ENCODE peak calls at places on chromosomes 16 and 17, in eight cellular contexts. J is RWPE1; W is CD4-positive, CD25-positive, alpha-beta regulatory T cell; Z is NAMALWA; M is HuH-7.5; K is stimulated activated CD4-positive, alpha-beta T cell treated with anti-CD3 and anti-CD28 coated beads, Interleukin-15, amount 100 ng/mL, for 1 hour; N is T-helper 9 cell; D is WTC11. F is an unnamed sample.

GRCh38 chr16:48232459-48233040 is 11.6 kb upstream of the LONP2 start:
- DNase-seq in J (no peak), W (no peak), Z (no peak), M (no peak), K (no peak), N (no peak), D (no peak), F (no peak)

GRCh38 chr16:30414159-30414558 is 6.8 kb downstream of the ZNF771 start:
- DNase-seq in J (no peak), W (no peak), Z (no peak), M (no peak), K (no peak), N (no peak), D (no peak), F (no peak)

GRCh38 chr16:59633996-59634579 is 900.0 kb upstream of the GOT2 start:
- DNase-seq in J (no peak), W (no peak), Z (no peak), M (no peak), K (no peak), N (no peak), D (no peak), F (no peak)

GRCh38 chr16:58280846-58281301 is 14.0 kb downstream of the PRSS54 start:
- DNase-seq in J (peak; percentile 71), W (no peak), Z (no peak), M (no peak), K (no peak), N (no peak), D (no peak), F (no peak)

GRCh38 chr16:88531346-88531745 is 38.9 kb upstream of the ZC3H18 start:
- DNase-seq in J (no peak), W (no peak), Z (no peak), M (no peak), K (no peak), N (no peak), D (no peak), F (no peak)

GRCh38 chr16:89072216-89073130 is 21.2 kb upstream of the ACSF3 start:
- DNase-seq in J (no peak), W (no peak), Z (no peak), M (no peak), K (no peak), N (no peak), D (no peak), F (no peak)

GRCh38 chr16:30491229-30491628 is 18.7 kb downstream of the ITGAL start:
- DNase-seq in J (no peak), W (no peak), Z (no peak), M (no peak), K (no peak), N (no peak), D (no peak), F (no peak)

GRCh38 chr16:3454093-3454492 is 10.6 kb downstream of the NAA60 start:
- DNase-seq in J (no peak), W (no peak), Z (no peak), M (no peak), K (no peak), N (no peak), D (no peak), F (peak; percentile 45)

GRCh38 chr16:25747160-25747758 is 55.5 kb downstream of the HS3ST4 start:
- DNase-seq in J (no peak), W (no peak), Z (peak; percentile 9), M (no peak), K (no peak), N (no peak), D (peak; percentile 70), F (no peak)

GRCh38 chr17:68248886-68249872 is 1.3 kb downstream of the AMZ2 start:
- DNase-seq in J (no peak), W (peak; percentile 49), Z (peak; percentile 47), M (no peak), K (no peak), N (no peak), D (no peak), F (no peak)

GRCh38 chr17:48194097-48194550 is 86.6 kb downstream of the SNX11 start:
- DNase-seq in J (no peak), W (no peak), Z (no peak), M (no peak), K (no peak), N (no peak), D (no peak), F (no peak)

GRCh38 chr17:35313875-35314409 is 59.5 kb downstream of the SLFN11 start:
- DNase-seq in J (no peak), W (peak; percentile 4), Z (no peak), M (no peak), K (no peak), N (no peak), D (peak; percentile 14), F (no peak)

GRCh38 chr16:50440531-50440930 is 71.7 kb upstream of the BRD7 start:
- DNase-seq in J (no peak), W (no peak), Z (no peak), M (no peak), K (no peak), N (no peak), D (no peak), F (no peak)

GRCh38 chr17:79991140-79991923 is 44.3 kb downstream of the TBC1D16 start:
- DNase-seq in J (peak; percentile 91), W (peak; percentile 80), Z (peak; percentile 77), M (peak; percentile 79), K (peak; percentile 68), N (peak; percentile 71), D (peak; percentile 87), F (peak; percentile 85)

GRCh38 chr16:89101303-89102034 is 7.8 kb downstream of the ACSF3 start:
- DNase-seq in J (no peak), W (no peak), Z (no peak), M (no peak), K (no peak), N (no peak), D (no peak), F (no peak)

GRCh38 chr17:62823111-62823895 is 15.2 kb upstream of the MARCHF10 start:
- DNase-seq in J (no peak), W (no peak), Z (no peak), M (no peak), K (no peak), N (no peak), D (no peak), F (no peak)

GRCh38 chr16:89691986-89692569 is 5.6 kb downstream of the CDK10 start:
- DNase-seq in J (no peak), W (no peak), Z (no peak), M (peak; percentile 38), K (no peak), N (no peak), D (no peak), F (peak; percentile 38)

GRCh38 chr16:69833357-69833781 is 71.2 kb downstream of the WWP2 start:
- DNase-seq in J (no peak), W (no peak), Z (no peak), M (no peak), K (no peak), N (no peak), D (no peak), F (no peak)

GRCh38 chr17:80259642-80260535 is 763 bp upstream of the RNF213 start:
- DNase-seq in J (peak; percentile 79), W (peak; percentile 76), Z (peak; percentile 75), M (peak; percentile 93), K (peak; percentile 71), N (peak; percentile 77), D (peak; percentile 72), F (peak; percentile 59)

GRCh38 chr17:32755045-32755805 is 121.7 kb downstream of the MYO1D start:
- DNase-seq in J (peak; percentile 64), W (peak; percentile 61), Z (peak; percentile 75), M (peak; percentile 27), K (no peak), N (no peak), D (no peak), F (peak; percentile 69)

GRCh38 chr16:87657621-87658192 is 55.4 kb downstream of the JPH3 start:
- DNase-seq in J (no peak), W (no peak), Z (peak; percentile 78), M (no peak), K (no peak), N (no peak), D (peak; percentile 61), F (peak; percentile 40)

GRCh38 chr16:2056681-2057407 is 9.1 kb downstream of the TSC2 start:
- DNase-seq in J (no peak), W (no peak), Z (no peak), M (peak; percentile 59), K (no peak), N (no peak), D (no peak), F (no peak)

GRCh38 chr16:84179612-84180320 is 7.1 kb downstream of the TAF1C start:
- DNase-seq in J (no peak), W (no peak), Z (no peak), M (no peak), K (no peak), N (no peak), D (no peak), F (no peak)

GRCh38 chr17:81960130-81960958 is 643 bp downstream of the NOTUM start:
- DNase-seq in J (no peak), W (no peak), Z (no peak), M (no peak), K (no peak), N (no peak), D (no peak), F (no peak)

GRCh38 chr16:16833165-16833564 is 454.2 kb downstream of the NPIPA7 start:
- DNase-seq in J (no peak), W (no peak), Z (no peak), M (no peak), K (no peak), N (no peak), D (no peak), F (no peak)

GRCh38 chr17:30720013-30720471 is 104.5 kb downstream of the CRLF3 start:
- DNase-seq in J (no peak), W (no peak), Z (no peak), M (no peak), K (no peak), N (no peak), D (peak; percentile 5), F (no peak)

F was measured in HepG2.